ENCODE peak calls at places on chromosomes 13 and 19, in ten cellular contexts. One of them, this sample, is unnamed.

GRCh38 chr13:110258876-110259631 is 47.9 kb downstream of the COL4A1 start:
- DNase-seq in Peyer's patch: no peak
- DNase-seq in uterus: no peak
- DNase-seq in gastrocnemius medialis: no peak
- DNase-seq in ovary: no peak
- DNase-seq in IMR-90: no peak
- DNase-seq in stomach: no peak
- DNase-seq in tibial nerve: no peak
- DNase-seq in GM12891: no peak
- DNase-seq in lower leg skin: no peak
- DNase-seq in this sample: no peak

GRCh38 chr13:106569233-106570095 is 1.5 kb upstream of the ARGLU1 start:
- DNase-seq in tibial nerve: no peak
- DNase-seq in GM12891: no peak
- DNase-seq in IMR-90: no peak
- DNase-seq in uterus: no peak
- DNase-seq in ovary: no peak
- DNase-seq in gastrocnemius medialis: no peak
- DNase-seq in stomach: no peak
- DNase-seq in lower leg skin: no peak
- DNase-seq in Peyer's patch: no peak
- DNase-seq in this sample: no peak

GRCh38 chr19:5154129-5154798 is 185.4 kb downstream of the KDM4B start:
- DNase-seq in gastrocnemius medialis: no peak
- DNase-seq in GM12891: peak
- DNase-seq in tibial nerve: no peak
- DNase-seq in stomach: peak
- DNase-seq in Peyer's patch: peak
- DNase-seq in IMR-90: no peak
- DNase-seq in uterus: peak
- DNase-seq in ovary: peak
- DNase-seq in lower leg skin: no peak
- DNase-seq in this sample: no peak

GRCh38 chr13:34776984-34777913 is 164.8 kb upstream of the NBEA start:
- DNase-seq in ovary: no peak
- DNase-seq in uterus: no peak
- DNase-seq in stomach: no peak
- DNase-seq in gastrocnemius medialis: no peak
- DNase-seq in Peyer's patch: no peak
- DNase-seq in IMR-90: no peak
- DNase-seq in GM12891: no peak
- DNase-seq in tibial nerve: no peak
- DNase-seq in lower leg skin: no peak
- DNase-seq in this sample: no peak

GRCh38 chr13:105219636-105220035 is 1315.8 kb downstream of the EFNB2 start:
- DNase-seq in uterus: no peak
- DNase-seq in stomach: no peak
- DNase-seq in gastrocnemius medialis: no peak
- DNase-seq in GM12891: no peak
- DNase-seq in tibial nerve: no peak
- DNase-seq in IMR-90: peak
- DNase-seq in ovary: no peak
- DNase-seq in lower leg skin: no peak
- DNase-seq in Peyer's patch: no peak
- DNase-seq in this sample: no peak

GRCh38 chr13:86403213-86403612 is 604.0 kb upstream of the SLITRK6 start:
- DNase-seq in uterus: no peak
- DNase-seq in tibial nerve: no peak
- DNase-seq in Peyer's patch: no peak
- DNase-seq in GM12891: no peak
- DNase-seq in IMR-90: no peak
- DNase-seq in gastrocnemius medialis: no peak
- DNase-seq in lower leg skin: no peak
- DNase-seq in ovary: no peak
- DNase-seq in stomach: no peak
- DNase-seq in this sample: no peak

GRCh38 chr13:26656919-26657318 is 99.4 kb downstream of the WASF3 start:
- DNase-seq in gastrocnemius medialis: no peak
- DNase-seq in uterus: no peak
- DNase-seq in lower leg skin: no peak
- DNase-seq in Peyer's patch: no peak
- DNase-seq in tibial nerve: no peak
- DNase-seq in IMR-90: peak
- DNase-seq in stomach: no peak
- DNase-seq in ovary: peak
- DNase-seq in GM12891: no peak
- DNase-seq in this sample: no peak

GRCh38 chr19:14432817-14433453 is at the start of gene PKN1:
- DNase-seq in stomach: peak
- DNase-seq in GM12891: peak
- DNase-seq in uterus: peak
- DNase-seq in Peyer's patch: peak
- DNase-seq in lower leg skin: no peak
- DNase-seq in tibial nerve: no peak
- DNase-seq in IMR-90: no peak
- DNase-seq in ovary: peak
- DNase-seq in gastrocnemius medialis: no peak
- DNase-seq in this sample: no peak

GRCh38 chr13:98142427-98143156 is at the start of gene FARP1:
- DNase-seq in lower leg skin: peak
- DNase-seq in tibial nerve: peak
- DNase-seq in GM12891: peak
- DNase-seq in ovary: peak
- DNase-seq in IMR-90: peak
- DNase-seq in uterus: peak
- DNase-seq in gastrocnemius medialis: peak
- DNase-seq in stomach: peak
- DNase-seq in Peyer's patch: no peak
- DNase-seq in this sample: peak

GRCh38 chr13:50128406-50129048 is 113.3 kb downstream of the KCNRG start:
- DNase-seq in stomach: no peak
- DNase-seq in lower leg skin: no peak
- DNase-seq in GM12891: peak
- DNase-seq in IMR-90: no peak
- DNase-seq in gastrocnemius medialis: no peak
- DNase-seq in tibial nerve: no peak
- DNase-seq in Peyer's patch: no peak
- DNase-seq in ovary: no peak
- DNase-seq in uterus: no peak
- DNase-seq in this sample: no peak

GRCh38 chr13:29162638-29163037 is 342.5 kb downstream of the MTUS2 start:
- DNase-seq in stomach: no peak
- DNase-seq in lower leg skin: no peak
- DNase-seq in Peyer's patch: no peak
- DNase-seq in ovary: no peak
- DNase-seq in GM12891: no peak
- DNase-seq in uterus: no peak
- DNase-seq in IMR-90: no peak
- DNase-seq in gastrocnemius medialis: no peak
- DNase-seq in tibial nerve: no peak
- DNase-seq in this sample: peak

GRCh38 chr19:54430306-54431254 is 15.3 kb downstream of the TTYH1 start:
- DNase-seq in IMR-90: no peak
- DNase-seq in stomach: no peak
- DNase-seq in tibial nerve: no peak
- DNase-seq in uterus: no peak
- DNase-seq in GM12891: no peak
- DNase-seq in gastrocnemius medialis: no peak
- DNase-seq in Peyer's patch: peak
- DNase-seq in lower leg skin: no peak
- DNase-seq in ovary: no peak
- DNase-seq in this sample: no peak

GRCh38 chr19:38617283-38617763 is 430 bp downstream of the MAP4K1 start:
- DNase-seq in lower leg skin: no peak
- DNase-seq in gastrocnemius medialis: no peak
- DNase-seq in GM12891: no peak
- DNase-seq in IMR-90: no peak
- DNase-seq in ovary: no peak
- DNase-seq in stomach: no peak
- DNase-seq in Peyer's patch: peak
- DNase-seq in uterus: no peak
- DNase-seq in tibial nerve: no peak
- DNase-seq in this sample: no peak

GRCh38 chr13:113835461-113836274 is 28.2 kb downstream of the GAS6 start:
- DNase-seq in lower leg skin: no peak
- DNase-seq in IMR-90: peak
- DNase-seq in Peyer's patch: no peak
- DNase-seq in GM12891: peak
- DNase-seq in tibial nerve: no peak
- DNase-seq in stomach: no peak
- DNase-seq in gastrocnemius medialis: no peak
- DNase-seq in uterus: peak
- DNase-seq in ovary: no peak
- DNase-seq in this sample: peak

GRCh38 chr19:18865973-18866799 is 29.8 kb downstream of the CERS1 start:
- DNase-seq in lower leg skin: no peak
- DNase-seq in GM12891: peak
- DNase-seq in stomach: peak
- DNase-seq in uterus: peak
- DNase-seq in IMR-90: peak
- DNase-seq in Peyer's patch: peak
- DNase-seq in ovary: peak
- DNase-seq in tibial nerve: peak
- DNase-seq in gastrocnemius medialis: no peak
- DNase-seq in this sample: peak

GRCh38 chr13:49098198-49098597 is 121.9 kb upstream of the MLNR start:
- DNase-seq in IMR-90: peak
- DNase-seq in Peyer's patch: no peak
- DNase-seq in GM12891: no peak
- DNase-seq in uterus: peak
- DNase-seq in lower leg skin: no peak
- DNase-seq in ovary: peak
- DNase-seq in tibial nerve: no peak
- DNase-seq in gastrocnemius medialis: no peak
- DNase-seq in stomach: no peak
- DNase-seq in this sample: no peak

GRCh38 chr19:46932346-46932745 is 71.5 kb downstream of the ARHGAP35 start:
- DNase-seq in uterus: no peak
- DNase-seq in GM12891: no peak
- DNase-seq in IMR-90: peak
- DNase-seq in gastrocnemius medialis: no peak
- DNase-seq in lower leg skin: no peak
- DNase-seq in Peyer's patch: no peak
- DNase-seq in ovary: no peak
- DNase-seq in tibial nerve: no peak
- DNase-seq in stomach: no peak
- DNase-seq in this sample: no peak

GRCh38 chr19:35908010-35908441 is at the start of gene TYROBP:
- DNase-seq in lower leg skin: peak
- DNase-seq in GM12891: no peak
- DNase-seq in tibial nerve: peak
- DNase-seq in gastrocnemius medialis: no peak
- DNase-seq in IMR-90: no peak
- DNase-seq in stomach: no peak
- DNase-seq in uterus: no peak
- DNase-seq in ovary: no peak
- DNase-seq in Peyer's patch: no peak
- DNase-seq in this sample: no peak
- TF ChIP-seq POLR2A in lower leg skin: no peak
- TF ChIP-seq POLR2A in GM12891: no peak
- TF ChIP-seq POLR2A in tibial nerve: no peak
- TF ChIP-seq POLR2A in gastrocnemius medialis: peak
- TF ChIP-seq POLR2A in IMR-90: no peak
- TF ChIP-seq POLR2A in stomach: no peak
- TF ChIP-seq POLR2A in uterus: no peak
- TF ChIP-seq POLR2A in ovary: no peak
- TF ChIP-seq POLR2A in Peyer's patch: no peak
- TF ChIP-seq POLR2A in this sample: no peak

GRCh38 chr13:51764184-51765141 is 39.5 kb downstream of the DHRS12 start:
- DNase-seq in Peyer's patch: peak
- DNase-seq in uterus: peak
- DNase-seq in stomach: peak
- DNase-seq in IMR-90: peak
- DNase-seq in gastrocnemius medialis: peak
- DNase-seq in tibial nerve: peak
- DNase-seq in lower leg skin: peak
- DNase-seq in ovary: peak
- DNase-seq in GM12891: peak
- DNase-seq in this sample: no peak
- TF ChIP-seq POLR2A in Peyer's patch: no peak
- TF ChIP-seq POLR2A in uterus: no peak
- TF ChIP-seq POLR2A in stomach: no peak
- TF ChIP-seq POLR2A in IMR-90: no peak
- TF ChIP-seq POLR2A in gastrocnemius medialis: peak
- TF ChIP-seq POLR2A in tibial nerve: no peak
- TF ChIP-seq POLR2A in lower leg skin: no peak
- TF ChIP-seq POLR2A in ovary: no peak
- TF ChIP-seq POLR2A in GM12891: peak
- TF ChIP-seq POLR2A in this sample: no peak

GRCh38 chr19:49020931-49021895 is 2.9 kb downstream of the CGB3 start:
- DNase-seq in gastrocnemius medialis: no peak
- DNase-seq in lower leg skin: no peak
- DNase-seq in IMR-90: peak
- DNase-seq in uterus: no peak
- DNase-seq in Peyer's patch: no peak
- DNase-seq in ovary: no peak
- DNase-seq in tibial nerve: no peak
- DNase-seq in stomach: no peak
- DNase-seq in GM12891: no peak
- DNase-seq in this sample: no peak
- TF ChIP-seq POLR2A in gastrocnemius medialis: no peak
- TF ChIP-seq POLR2A in lower leg skin: no peak
- TF ChIP-seq POLR2A in IMR-90: no peak
- TF ChIP-seq POLR2A in uterus: no peak
- TF ChIP-seq POLR2A in Peyer's patch: no peak
- TF ChIP-seq POLR2A in ovary: no peak
- TF ChIP-seq POLR2A in tibial nerve: no peak
- TF ChIP-seq POLR2A in stomach: no peak
- TF ChIP-seq POLR2A in GM12891: no peak
- TF ChIP-seq POLR2A in this sample: no peak

GRCh38 chr13:30466358-30466714 is 600 bp upstream of the HMGB1 start:
- DNase-seq in GM12891: no peak
- DNase-seq in lower leg skin: no peak
- DNase-seq in ovary: no peak
- DNase-seq in uterus: no peak
- DNase-seq in IMR-90: peak
- DNase-seq in gastrocnemius medialis: no peak
- DNase-seq in Peyer's patch: no peak
- DNase-seq in stomach: no peak
- DNase-seq in tibial nerve: no peak
- DNase-seq in this sample: no peak

GRCh38 chr13:30466841-30467252 is 1.1 kb upstream of the HMGB1 start:
- DNase-seq in tibial nerve: no peak
- DNase-seq in Peyer's patch: no peak
- DNase-seq in IMR-90: peak
- DNase-seq in stomach: no peak
- DNase-seq in gastrocnemius medialis: no peak
- DNase-seq in lower leg skin: no peak
- DNase-seq in uterus: no peak
- DNase-seq in ovary: no peak
- DNase-seq in GM12891: no peak
- DNase-seq in this sample: no peak

GRCh38 chr13:30465541-30466357 is at the start of gene HMGB1:
- DNase-seq in uterus: peak
- DNase-seq in Peyer's patch: peak
- DNase-seq in ovary: peak
- DNase-seq in IMR-90: peak
- DNase-seq in stomach: peak
- DNase-seq in tibial nerve: peak
- DNase-seq in lower leg skin: peak
- DNase-seq in gastrocnemius medialis: peak
- DNase-seq in GM12891: peak
- DNase-seq in this sample: peak

GRCh38 chr13:30463820-30464495 is 1.8 kb downstream of the HMGB1 start:
- DNase-seq in lower leg skin: peak
- DNase-seq in stomach: peak
- DNase-seq in uterus: peak
- DNase-seq in GM12891: no peak
- DNase-seq in tibial nerve: peak
- DNase-seq in IMR-90: peak
- DNase-seq in Peyer's patch: peak
- DNase-seq in ovary: peak
- DNase-seq in gastrocnemius medialis: peak
- DNase-seq in this sample: no peak

GRCh38 chr13:30464496-30465351 is 1.0 kb downstream of the HMGB1 start:
- DNase-seq in tibial nerve: peak
- DNase-seq in Peyer's patch: peak
- DNase-seq in gastrocnemius medialis: peak
- DNase-seq in lower leg skin: peak
- DNase-seq in GM12891: peak
- DNase-seq in uterus: peak
- DNase-seq in stomach: peak
- DNase-seq in IMR-90: peak
- DNase-seq in ovary: peak
- DNase-seq in this sample: no peak
- TF ChIP-seq POLR2A in tibial nerve: peak
- TF ChIP-seq POLR2A in Peyer's patch: peak
- TF ChIP-seq POLR2A in gastrocnemius medialis: peak
- TF ChIP-seq POLR2A in lower leg skin: no peak
- TF ChIP-seq POLR2A in GM12891: peak
- TF ChIP-seq POLR2A in uterus: peak
- TF ChIP-seq POLR2A in stomach: no peak
- TF ChIP-seq POLR2A in IMR-90: peak
- TF ChIP-seq POLR2A in ovary: peak
- TF ChIP-seq POLR2A in this sample: peak

This sample was measured in H54.